ENCODE peak calls at places on chromosome 22, in eight cellular contexts. D is NCI-H1105; O is T follicular helper cell; M is ELF-1; Q is NCI-H1092; K is tibial nerve; Y is stimulated activated CD4-positive, alpha-beta T cell treated with anti-CD3 and anti-CD28 coated beads, TNF-alpha, amount 100 ng/mL, for 24 hours; E is HS-27A. L is an unnamed sample.

GRCh38 chr22:19105867-19106802 is 16.1 kb downstream of the DGCR2 start:
- DNase-seq in O (peak), Y (peak), Q (no peak), K (no peak), D (no peak), E (no peak), M (peak), L (no peak)

GRCh38 chr22:29559030-29559429 is 5.5 kb upstream of the THOC5 start:
- DNase-seq in Y (no peak), Q (no peak), K (no peak), D (no peak), E (no peak), M (no peak), O (no peak), L (no peak)

GRCh38 chr22:49951001-49951677 is 9.4 kb upstream of the PIM3 start:
- DNase-seq in Q (no peak), K (no peak), E (no peak), O (no peak), D (no peak), Y (no peak), M (peak), L (no peak)

GRCh38 chr22:41857860-41858199 is 24.9 kb downstream of the SREBF2 start:
- DNase-seq in Y (no peak), D (no peak), E (no peak), Q (no peak), M (no peak), O (no peak), K (no peak), L (no peak)

GRCh38 chr22:25564979-25565677 is 653 bp downstream of the GRK3 start:
- DNase-seq in D (no peak), O (no peak), E (no peak), Y (peak), M (peak), Q (no peak), K (no peak), L (no peak)

GRCh38 chr22:21771631-21771976 is 36.0 kb upstream of the YPEL1 start:
- DNase-seq in K (no peak), Y (no peak), Q (no peak), M (no peak), E (no peak), O (no peak), D (no peak), L (no peak)

GRCh38 chr22:36102995-36103394 is 57.6 kb downstream of the APOL3 start:
- DNase-seq in Y (no peak), M (no peak), O (no peak), E (no peak), K (no peak), D (no peak), Q (no peak), L (no peak)

GRCh38 chr22:41442240-41442792 is 4.3 kb downstream of the TOB2 start:
- DNase-seq in O (no peak), Q (no peak), E (no peak), D (no peak), M (no peak), Y (no peak), K (no peak), L (no peak)

GRCh38 chr22:47575291-47575690 is 812.8 kb downstream of the TBC1D22A start:
- DNase-seq in K (no peak), Y (no peak), O (no peak), E (no peak), M (no peak), D (no peak), Q (no peak), L (no peak)